ENCODE peak calls at places on chromosomes 4 and X, in eight cellular contexts. Y, A, V, R, D, Z, J and F are unnamed samples.

GRCh38 chr4:77153016-77153415 is 4.0 kb upstream of the CCNG2 start:
- DNase-seq in J (no peak), R (no peak), V (peak), A (no peak), Y (no peak), D (no peak), Z (no peak), F (no peak)

GRCh38 chr4:112511294-112512118 is 4.5 kb downstream of the NEUROG2 start:
- DNase-seq in J (no peak), A (no peak), Z (peak), Y (no peak), R (no peak), V (no peak), D (no peak), F (no peak)

GRCh38 chrX:129769467-129770154 is 10.1 kb upstream of the SASH3 start:
- DNase-seq in J (no peak), D (no peak), R (no peak), Y (no peak), A (no peak), Z (no peak), V (peak), F (no peak)

GRCh38 chrX:13893826-13894225 is 76.9 kb upstream of the GPM6B start:
- DNase-seq in V (no peak), Z (no peak), R (peak), Y (no peak), J (no peak), D (no peak), A (peak), F (no peak)

GRCh38 chr4:10106421-10107039 is 10.1 kb downstream of the WDR1 start:
- DNase-seq in R (no peak), A (peak), V (no peak), J (peak), D (no peak), Y (peak), Z (no peak), F (peak)

GRCh38 chr4:170589597-170590191 is 499.9 kb upstream of the AADAT start:
- DNase-seq in D (peak), Y (no peak), Z (no peak), R (no peak), J (no peak), A (no peak), V (peak), F (no peak)

GRCh38 chr4:985123-985830 is 1.6 kb upstream of the IDUA start:
- DNase-seq in J (peak), R (no peak), Z (no peak), D (peak), Y (peak), V (no peak), A (peak), F (no peak)

GRCh38 chr4:56048621-56049427 is 100.1 kb downstream of the CEP135 start:
- DNase-seq in A (no peak), Z (peak), Y (peak), R (no peak), V (peak), D (peak), J (peak), F (peak)

GRCh38 chr4:177384856-177385396 is 57.3 kb downstream of the AGA start:
- DNase-seq in J (no peak), A (no peak), Z (no peak), R (no peak), V (no peak), D (no peak), Y (no peak), F (no peak)

GRCh38 chr4:142097015-142097414 is 460.6 kb downstream of the IL15 start:
- DNase-seq in V (no peak), Z (no peak), R (no peak), D (no peak), Y (no peak), A (no peak), J (no peak), F (no peak)

GRCh38 chrX:261167-261857 is 19.9 kb upstream of the PLCXD1 start:
- DNase-seq in A (no peak), Y (peak), V (no peak), R (no peak), D (no peak), Z (no peak), J (peak), F (no peak)

GRCh38 chr4:94344457-94344856 is 1.8 kb upstream of the HPGDS start:
- DNase-seq in Y (no peak), Z (no peak), R (no peak), V (no peak), A (no peak), J (no peak), D (no peak), F (no peak)

GRCh38 chr4:96766359-96766758 is 926.5 kb downstream of the PDHA2 start:
- DNase-seq in D (no peak), R (no peak), Y (no peak), V (no peak), J (no peak), Z (no peak), A (no peak), F (no peak)

GRCh38 chr4:20015825-20016224 is 235.9 kb upstream of the SLIT2 start:
- DNase-seq in J (no peak), Z (no peak), D (no peak), Y (no peak), A (no peak), V (no peak), R (no peak), F (no peak)

GRCh38 chr4:1329408-1330371 is 17.3 kb upstream of the UVSSA start:
- DNase-seq in D (no peak), V (no peak), Z (no peak), J (no peak), Y (peak), R (no peak), A (peak), F (no peak)

GRCh38 chrX:126929071-126929470 is 109.5 kb downstream of the PRR32 start:
- DNase-seq in D (no peak), R (no peak), Z (no peak), J (no peak), Y (no peak), A (no peak), V (no peak), F (no peak)

GRCh38 chr4:152348670-152349069 is 187.2 kb downstream of the FBXW7 start:
- DNase-seq in D (peak), V (no peak), Y (no peak), J (no peak), R (no peak), A (no peak), Z (no peak), F (no peak)

GRCh38 chr4:140718240-140718639 is 37.9 kb downstream of the TBC1D9 start:
- DNase-seq in A (no peak), R (no peak), V (no peak), Z (no peak), J (no peak), Y (no peak), D (no peak), F (no peak)

GRCh38 chr4:2799444-2799911 is 6.6 kb downstream of the SH3BP2 start:
- DNase-seq in R (no peak), V (no peak), Y (peak), Z (no peak), D (no peak), J (no peak), A (peak), F (no peak)

GRCh38 chr4:166309286-166309685 is 436.2 kb downstream of the TLL1 start:
- DNase-seq in Y (no peak), V (no peak), A (no peak), D (no peak), Z (no peak), R (no peak), J (no peak), F (no peak)

GRCh38 chr4:48331577-48332340 is 9.6 kb upstream of the SLAIN2 start:
- DNase-seq in R (no peak), D (no peak), J (no peak), V (no peak), Y (no peak), A (peak), Z (no peak), F (no peak)

GRCh38 chr4:41602113-41602512 is 64.2 kb downstream of the LIMCH1 start:
- DNase-seq in Y (no peak), V (no peak), A (no peak), D (no peak), Z (no peak), R (no peak), J (no peak), F (no peak)

GRCh38 chrX:12956704-12957541 is 18.0 kb upstream of the TMSB4X start:
- DNase-seq in Z (no peak), D (no peak), R (no peak), V (peak), Y (no peak), J (no peak), A (peak), F (no peak)

GRCh38 chr4:78901882-78902281 is 37.4 kb downstream of the PAQR3 start:
- DNase-seq in Y (no peak), Z (no peak), R (no peak), A (no peak), V (no peak), D (no peak), J (no peak), F (no peak)

GRCh38 chr4:8701101-8702019 is 108.8 kb downstream of the CPZ start:
- DNase-seq in A (no peak), D (no peak), Z (no peak), Y (no peak), V (no peak), R (no peak), J (peak), F (no peak)

GRCh38 chrX:69429339-69430014 is 74.6 kb upstream of the NALF2 start:
- DNase-seq in A (no peak), V (no peak), Y (no peak), Z (no peak), D (no peak), J (no peak), R (no peak), F (no peak)

GRCh38 chr4:71609159-71609558 is 174.7 kb downstream of the GC start:
- DNase-seq in V (no peak), Y (no peak), R (no peak), J (no peak), D (no peak), A (no peak), Z (no peak), F (no peak)

GRCh38 chrX:135518161-135518560 is 2.3 kb upstream of the INTS6L start:
- DNase-seq in Z (no peak), R (no peak), J (no peak), D (no peak), V (no peak), Y (no peak), A (no peak), F (no peak)

GRCh38 chr4:180937083-180937482 is 1306.1 kb upstream of the TENM3 start:
- DNase-seq in V (no peak), R (no peak), Z (no peak), J (no peak), A (no peak), D (no peak), Y (no peak), F (no peak)

GRCh38 chrX:71173440-71173839 is 28.8 kb downstream of the NLGN3 start:
- DNase-seq in Y (no peak), A (no peak), J (no peak), R (no peak), V (no peak), Z (no peak), D (no peak), F (no peak)

GRCh38 chrX:39560285-39560684 is 537.5 kb downstream of the BCOR start:
- DNase-seq in D (no peak), A (no peak), J (no peak), R (no peak), Y (no peak), Z (no peak), V (no peak), F (no peak)

GRCh38 chr4:83231620-83232056 is 53.0 kb downstream of the COQ2 start:
- DNase-seq in A (no peak), J (no peak), V (peak), D (no peak), Y (no peak), R (no peak), Z (no peak), F (no peak)

GRCh38 chrX:57771689-57772088 is 91.6 kb upstream of the NLRP2B start:
- DNase-seq in Z (no peak), D (no peak), A (no peak), V (no peak), J (no peak), R (no peak), Y (no peak), F (no peak)

GRCh38 chrX:134985479-134985878 is 5.3 kb upstream of the SMIM10 start:
- DNase-seq in D (no peak), R (no peak), A (no peak), Y (no peak), Z (no peak), J (no peak), V (no peak), F (no peak)

GRCh38 chrX:31483336-31483735 is 411.5 kb upstream of the FTHL17 start:
- DNase-seq in R (no peak), J (no peak), Y (no peak), V (no peak), A (no peak), D (no peak), Z (no peak), F (no peak)

GRCh38 chr4:38470708-38471262 is 193.2 kb upstream of the KLF3 start:
- DNase-seq in J (no peak), A (no peak), D (no peak), R (no peak), Y (no peak), V (no peak), Z (no peak), F (no peak)
- H3K27ac ChIP-seq in J (no peak), A (no peak), D (no peak), R (no peak), Y (no peak), V (no peak), Z (no peak), F (no peak)

DNA sequence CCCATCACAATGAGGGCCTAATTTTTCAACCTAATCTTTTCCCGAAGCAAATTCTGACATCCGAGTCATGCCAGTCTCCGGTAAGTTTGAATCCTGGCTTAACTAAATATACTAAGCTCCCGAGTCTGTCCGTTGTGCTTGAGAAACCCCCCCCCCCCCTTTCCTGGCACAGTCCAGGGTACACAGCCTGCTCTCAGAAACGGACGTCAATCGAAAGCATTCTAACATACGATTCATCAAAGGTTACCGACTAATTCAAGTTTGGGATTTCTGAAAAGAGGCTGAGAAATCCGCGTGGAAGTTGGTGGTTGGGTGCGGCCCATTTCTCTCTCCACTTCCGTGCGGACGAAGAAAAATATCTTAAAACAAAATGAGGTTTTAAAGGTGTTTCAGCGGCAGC is 616 bp downstream of the SDAD1 start:
- DNase-seq in Y (no peak), R (no peak), D (no peak), Z (no peak), V (peak), J (no peak), A (no peak), F (no peak)
- H3K27ac ChIP-seq in Y (no peak), R (no peak), D (peak), Z (no peak), V (peak), J (peak), A (peak), F (peak)

GRCh38 chr4:73998040-73999011 is at the start of gene CXCL5:
- DNase-seq in D (peak), R (no peak), A (no peak), J (peak), Y (peak), V (no peak), Z (peak), F (no peak)
- H3K27ac ChIP-seq in D (no peak), R (no peak), A (no peak), J (no peak), Y (no peak), V (no peak), Z (no peak), F (no peak)

GRCh38 chr4:14701389-14701788 is 300.9 kb upstream of the CPEB2 start:
- DNase-seq in J (peak), Y (no peak), A (no peak), Z (no peak), R (no peak), V (no peak), D (no peak), F (no peak)
- H3K27ac ChIP-seq in J (peak), Y (no peak), A (no peak), Z (no peak), R (no peak), V (no peak), D (no peak), F (no peak)